ENCODE peak calls at places on chromosomes 4 and X, in four cellular contexts. L is HepG2, X is H1, W is GM12878. P is an unnamed sample.

GRCh38 chr4:14768449-14768848 is 233.8 kb upstream of the CPEB2 start:
- DNase-seq in L (no peak), X (no peak), W (no peak), P (no peak)

GRCh38 chr4:147780137-147780777 is 48.4 kb downstream of the ARHGAP10 start:
- DNase-seq in L (no peak), X (no peak), W (peak), P (no peak)

GRCh38 chrX:78029663-78030062 is 60.2 kb upstream of the PGAM4 start:
- DNase-seq in L (peak), X (no peak), W (no peak), P (no peak)

GRCh38 chr4:138507527-138507926 is 265.4 kb upstream of the SLC7A11 start:
- DNase-seq in L (no peak), X (no peak), W (no peak), P (no peak)

GRCh38 chr4:186105721-186106335 is 1.3 kb downstream of the FAM149A start:
- DNase-seq in L (no peak), X (no peak), W (no peak), P (no peak)

GRCh38 chr4:65510976-65511375 is 159.3 kb downstream of the EPHA5 start:
- DNase-seq in L (no peak), X (no peak), W (no peak), P (no peak)

GRCh38 chrX:45771114-45771513 is 570.4 kb upstream of the DIPK2B start:
- DNase-seq in L (peak), X (no peak), W (no peak), P (no peak)

GRCh38 chr4:104906274-104906673 is 240.4 kb upstream of the TET2 start:
- DNase-seq in L (no peak), X (no peak), W (no peak), P (no peak)

GRCh38 chrX:138986866-138987265 is 275.3 kb upstream of the FGF13 start:
- DNase-seq in L (no peak), X (no peak), W (no peak), P (no peak)

GRCh38 chr4:31020363-31020762 is 300.2 kb downstream of the PCDH7 start:
- DNase-seq in L (no peak), X (no peak), W (no peak), P (no peak)

GRCh38 chrX:1592128-1592862 is 891 bp downstream of the AKAP17A start:
- DNase-seq in L (peak), X (no peak), W (no peak), P (no peak)

GRCh38 chr4:75995727-75996126 is 5.0 kb upstream of the SDAD1 start:
- DNase-seq in L (peak), X (no peak), W (no peak), P (peak)

GRCh38 chr4:31701256-31701655 is 981.1 kb downstream of the PCDH7 start:
- DNase-seq in L (no peak), X (no peak), W (no peak), P (no peak)

GRCh38 chrX:39724544-39724943 is 373.2 kb downstream of the BCOR start:
- DNase-seq in L (no peak), X (no peak), W (no peak), P (no peak)

GRCh38 chrX:106702636-106703035 is 23.9 kb upstream of the RNF128 start:
- DNase-seq in L (no peak), X (no peak), W (no peak), P (no peak)

GRCh38 chrX:106711375-106711774 is 15.1 kb upstream of the RNF128 start:
- DNase-seq in L (no peak), X (no peak), W (no peak), P (no peak)

GRCh38 chrX:106707771-106708454 is 18.6 kb upstream of the RNF128 start:
- DNase-seq in L (no peak), X (no peak), W (no peak), P (no peak)

DNA sequence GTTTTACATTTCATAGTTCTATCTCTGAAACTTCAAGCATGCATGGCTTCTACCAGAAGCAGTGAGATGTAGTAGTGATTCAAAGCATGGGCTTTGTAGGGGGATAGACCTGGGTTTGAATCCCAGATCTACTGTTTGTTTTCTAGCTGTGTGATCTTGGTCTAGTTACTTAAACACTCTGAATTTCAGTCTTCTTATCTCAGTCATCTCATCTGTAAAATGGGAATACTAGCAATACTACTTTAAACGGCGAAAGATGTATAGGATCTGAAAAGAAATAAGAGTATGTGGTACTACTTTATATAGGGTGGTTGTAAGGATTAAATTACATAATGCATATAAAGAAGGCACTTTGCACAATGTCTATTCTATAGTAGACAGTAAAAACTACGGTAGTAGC is 20.0 kb upstream of the RNF128 start:
- DNase-seq in L (no peak), X (no peak), W (no peak), P (no peak)
- H3K4me3 ChIP-seq in L (no peak), X (no peak), W (no peak), P (no peak)

GRCh38 chr4:19117022-19117421 is 1095.5 kb upstream of the LCORL start:
- DNase-seq in L (no peak), X (no peak), W (no peak), P (no peak)
- TF ChIP-seq SUZ12 in L (no peak), X (no peak), W (no peak), P (no peak)

GRCh38 chrX:17860811-17861495 is at the start of gene RAI2:
- DNase-seq in L (no peak), X (no peak), W (no peak), P (no peak)

GRCh38 chrX:17859609-17860178 is 1.4 kb downstream of the RAI2 start:
- DNase-seq in L (no peak), X (no peak), W (no peak), P (no peak)

GRCh38 chrX:17861496-17862011 is 456 bp upstream of the RAI2 start:
- DNase-seq in L (no peak), X (no peak), W (no peak), P (no peak)

GRCh38 chrX:17854521-17854920 is 6.6 kb downstream of the RAI2 start:
- DNase-seq in L (no peak), X (no peak), W (no peak), P (no peak)

DNA sequence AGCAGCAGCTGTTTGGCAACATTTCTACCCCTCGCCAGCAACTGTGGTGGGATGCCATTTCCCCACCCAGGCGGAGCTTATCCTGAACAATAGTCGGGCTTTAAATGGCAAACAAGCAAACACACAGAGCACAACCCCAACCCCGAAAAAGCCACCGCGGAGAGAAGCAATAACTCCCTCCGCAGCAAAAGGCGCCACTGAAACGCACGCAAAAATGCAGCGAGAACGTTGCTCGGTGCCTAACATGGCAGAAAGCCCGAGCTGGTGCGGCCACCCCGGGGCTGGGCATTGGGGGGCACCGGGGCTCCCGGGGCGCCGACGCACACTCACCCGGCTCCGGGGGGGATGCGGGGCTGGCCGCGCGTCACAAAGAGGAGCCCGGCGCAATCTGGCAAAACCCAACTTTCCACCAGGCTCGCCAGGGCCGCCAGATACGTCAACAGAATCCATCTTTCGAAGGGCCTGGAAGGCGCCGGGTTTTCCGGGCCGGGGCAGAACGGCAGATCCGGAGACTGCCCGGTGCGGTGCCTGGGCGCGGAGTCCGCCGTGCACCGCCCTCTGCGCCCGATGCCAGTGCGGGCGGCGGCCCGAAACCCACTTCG is 818 bp downstream of the RAI2 start:
- DNase-seq in L (no peak), X (no peak), W (no peak), P (no peak)
- H3K4me3 ChIP-seq in L (peak), X (peak), W (no peak), P (peak)

DNA sequence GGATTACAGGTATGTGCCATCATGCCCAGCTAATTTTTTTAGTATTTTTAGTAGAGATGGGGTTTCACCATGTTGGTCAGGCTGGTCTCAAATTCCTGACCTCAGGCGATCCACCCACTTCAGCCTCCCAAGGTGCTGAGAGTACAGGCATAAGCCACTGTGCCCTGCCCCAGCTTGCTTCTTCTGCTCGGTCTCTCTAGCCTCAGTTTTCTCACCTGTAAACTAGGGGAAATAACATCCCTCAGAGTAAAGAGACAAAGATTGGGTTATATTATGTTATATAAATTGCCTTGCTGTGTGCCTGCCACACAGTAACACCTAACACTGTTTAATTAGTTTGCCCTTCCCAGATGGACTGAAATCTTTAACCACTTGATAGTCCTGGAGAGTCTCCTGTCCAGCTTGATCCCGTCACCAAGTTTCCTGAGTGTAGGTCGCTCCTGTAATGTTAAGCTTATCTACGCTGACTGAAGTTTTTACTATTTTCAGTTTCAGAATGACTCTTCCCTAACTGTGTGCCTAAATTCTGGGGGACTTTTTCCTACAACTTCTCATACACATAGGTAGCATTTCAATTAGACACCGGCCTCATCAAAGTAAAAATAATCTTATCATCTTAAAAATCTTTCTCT is 412.7 kb upstream of the TENM3 start:
- DNase-seq in L (no peak), X (no peak), W (peak), P (no peak)
- TF ChIP-seq SUZ12 in L (no peak), X (no peak), W (no peak), P (no peak)

DNA sequence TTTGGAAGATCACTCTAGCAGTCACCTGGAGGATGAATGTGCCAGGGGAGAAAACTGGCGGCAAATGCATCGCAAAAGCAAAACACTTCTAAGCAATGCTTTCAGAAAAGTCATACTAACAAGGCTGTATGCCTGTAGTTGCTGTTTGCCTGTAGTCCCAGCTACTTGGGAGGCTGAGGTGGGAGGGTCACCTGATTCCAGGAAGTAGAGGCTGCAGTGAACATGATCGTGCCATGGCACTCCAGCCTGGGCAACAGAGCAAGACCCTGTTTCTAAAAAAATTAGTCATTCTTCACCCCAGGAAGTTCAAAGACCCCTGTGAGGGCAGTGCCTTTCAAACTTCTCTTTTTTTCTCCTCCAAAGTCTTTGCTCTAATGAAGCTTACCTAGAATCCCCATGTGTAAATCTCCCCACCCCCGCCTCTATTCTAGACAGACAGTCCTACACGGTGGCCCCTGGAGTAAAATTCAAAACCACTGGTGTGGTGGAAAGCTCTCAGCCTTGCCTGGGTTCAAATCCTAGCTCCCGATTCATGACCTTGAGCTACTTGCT is 5.5 kb downstream of the SOWAHD start:
- DNase-seq in L (no peak), X (no peak), W (no peak), P (no peak)
- H3K4me3 ChIP-seq in L (no peak), X (no peak), W (no peak), P (no peak)

DNA sequence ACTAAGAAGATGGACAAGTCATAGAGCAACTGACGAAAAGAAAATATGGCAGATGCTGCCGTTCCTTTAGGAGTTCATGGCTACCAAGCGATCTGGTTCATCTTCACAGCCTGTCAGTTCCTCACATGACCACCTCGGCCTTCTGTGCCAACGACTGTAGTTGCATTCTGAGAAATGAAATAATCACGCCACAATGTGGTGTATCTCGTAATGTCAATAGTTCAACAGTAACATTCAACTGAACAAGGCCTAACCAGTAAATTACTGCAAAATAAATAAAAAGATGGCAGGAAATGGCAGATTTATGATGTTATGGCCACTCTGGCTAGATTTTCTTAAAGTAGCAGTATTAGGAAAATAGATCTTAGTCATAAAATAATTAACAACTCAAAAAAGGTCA is 4.4 kb downstream of the GPRIN3 start:
- DNase-seq in L (no peak), X (no peak), W (no peak), P (no peak)
- TF ChIP-seq SUZ12 in L (no peak), X (no peak), W (no peak), P (no peak)

GRCh38 chr4:704971-705277 is 708 bp upstream of the PCGF3 start:
- DNase-seq in L (no peak), X (no peak), W (no peak), P (no peak)

GRCh38 chr4:703336-704197 is 2.1 kb upstream of the PCGF3 start:
- DNase-seq in L (no peak), X (no peak), W (no peak), P (no peak)

GRCh38 chr4:705278-706082 is at the start of gene PCGF3:
- DNase-seq in L (peak), X (peak), W (peak), P (peak)

GRCh38 chr4:702618-703048 is 3.0 kb upstream of the PCGF3 start:
- DNase-seq in L (no peak), X (no peak), W (no peak), P (no peak)

DNA sequence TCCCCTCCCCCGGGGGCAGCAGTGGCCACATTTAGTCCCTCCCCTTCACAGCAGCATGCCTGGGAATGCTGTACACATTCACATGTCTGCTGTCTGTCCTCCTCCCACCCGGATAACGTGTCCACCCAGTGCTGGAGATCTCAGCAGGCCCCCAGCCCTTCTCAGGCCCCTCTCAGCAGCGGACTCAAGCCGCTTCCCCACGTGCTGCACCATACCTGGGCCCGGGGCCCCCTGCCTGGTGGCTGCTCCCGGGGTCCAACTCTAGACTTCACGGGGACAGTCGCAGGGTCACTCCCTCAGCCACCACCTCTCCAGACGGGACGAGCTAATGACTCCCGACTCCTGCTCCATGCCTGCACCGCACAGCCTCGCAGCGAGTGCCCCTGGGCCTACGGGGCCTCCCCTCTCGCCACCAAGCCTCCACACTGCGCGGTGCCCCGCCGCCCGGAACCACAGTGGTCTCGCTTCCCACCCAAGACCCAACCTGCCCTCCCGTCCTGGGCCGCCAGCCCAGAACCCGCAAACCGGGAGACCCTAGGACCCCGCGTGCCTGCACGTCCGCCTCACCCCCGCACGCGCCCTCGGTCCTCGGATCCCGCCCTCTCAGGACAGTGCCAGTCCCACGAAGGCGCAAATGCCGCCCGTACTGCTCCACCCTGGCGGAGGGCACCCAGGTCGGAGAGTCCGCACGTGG is 1.3 kb upstream of the PCGF3 start:
- DNase-seq in L (no peak), X (no peak), W (no peak), P (no peak)
- H3K4me3 ChIP-seq in L (no peak), X (no peak), W (no peak), P (no peak)

P was measured in NT2/D1.